ENCODE peak calls at places on chromosomes 3 and 15, in five cellular contexts. One of them, this sample, is unnamed.
A peak's percentile ranks its signal among the peaks of the same experiment; 100 is the strongest.

GRCh38 chr15:25652697-25653096 is 210.4 kb downstream of the ATP10A start:
- DNase-seq in GM23338: no peak
- DNase-seq in suprapubic skin: no peak
- DNase-seq in mammary epithelial cell: no peak
- DNase-seq in adrenal gland: no peak
- DNase-seq in this sample: no peak

GRCh38 chr3:14126017-14126902 is 1.4 kb downstream of the TMEM43 start:
- DNase-seq in suprapubic skin: no peak
- DNase-seq in mammary epithelial cell: no peak
- DNase-seq in adrenal gland: no peak
- DNase-seq in GM23338: no peak
- DNase-seq in this sample: no peak

GRCh38 chr3:71005797-71006321 is 577.7 kb downstream of the FOXP1 start:
- DNase-seq in suprapubic skin: no peak
- DNase-seq in GM23338: no peak
- DNase-seq in adrenal gland: no peak
- DNase-seq in mammary epithelial cell: no peak
- DNase-seq in this sample: no peak

GRCh38 chr15:94259863-94260262 is 28.5 kb downstream of the MCTP2 start:
- DNase-seq in mammary epithelial cell: no peak
- DNase-seq in adrenal gland: no peak
- DNase-seq in GM23338: no peak
- DNase-seq in suprapubic skin: no peak
- DNase-seq in this sample: no peak

GRCh38 chr3:138348950-138349739 is 766 bp downstream of the MRAS start:
- DNase-seq in suprapubic skin: peak; percentile 70
- DNase-seq in GM23338: peak; percentile 62
- DNase-seq in adrenal gland: peak; percentile 40
- DNase-seq in mammary epithelial cell: no peak
- DNase-seq in this sample: no peak

GRCh38 chr3:71308836-71309235 is 274.7 kb downstream of the FOXP1 start:
- DNase-seq in mammary epithelial cell: no peak
- DNase-seq in GM23338: no peak
- DNase-seq in adrenal gland: no peak
- DNase-seq in suprapubic skin: no peak
- DNase-seq in this sample: no peak

GRCh38 chr3:196757876-196758739 is 18.5 kb downstream of the PAK2 start:
- DNase-seq in suprapubic skin: no peak
- DNase-seq in adrenal gland: peak; percentile 29
- DNase-seq in GM23338: no peak
- DNase-seq in mammary epithelial cell: peak; percentile 56
- DNase-seq in this sample: no peak

GRCh38 chr15:101522621-101523559 is 33.4 kb upstream of the PCSK6 start:
- DNase-seq in mammary epithelial cell: no peak
- DNase-seq in GM23338: no peak
- DNase-seq in suprapubic skin: no peak
- DNase-seq in adrenal gland: no peak
- DNase-seq in this sample: no peak

GRCh38 chr15:25800761-25801515 is 62.2 kb downstream of the ATP10A start:
- DNase-seq in suprapubic skin: no peak
- DNase-seq in adrenal gland: no peak
- DNase-seq in mammary epithelial cell: no peak
- DNase-seq in GM23338: no peak
- DNase-seq in this sample: no peak

GRCh38 chr3:28905798-28906197 is 375.1 kb upstream of the RBMS3 start:
- DNase-seq in GM23338: no peak
- DNase-seq in suprapubic skin: no peak
- DNase-seq in mammary epithelial cell: no peak
- DNase-seq in adrenal gland: no peak
- DNase-seq in this sample: no peak

GRCh38 chr3:134453631-134454030 is 32.2 kb downstream of the ANAPC13 start:
- DNase-seq in mammary epithelial cell: no peak
- DNase-seq in GM23338: peak; percentile 89
- DNase-seq in adrenal gland: no peak
- DNase-seq in suprapubic skin: no peak
- DNase-seq in this sample: no peak

GRCh38 chr3:100002599-100003350 is 111.5 kb downstream of the FILIP1L start:
- DNase-seq in suprapubic skin: no peak
- DNase-seq in GM23338: no peak
- DNase-seq in mammary epithelial cell: peak; percentile 99
- DNase-seq in adrenal gland: peak; percentile 49
- DNase-seq in this sample: no peak

GRCh38 chr3:79651536-79652065 is 116.2 kb downstream of the ROBO1 start:
- DNase-seq in GM23338: peak; percentile 34
- DNase-seq in mammary epithelial cell: no peak
- DNase-seq in adrenal gland: no peak
- DNase-seq in suprapubic skin: no peak
- DNase-seq in this sample: peak; percentile 20

GRCh38 chr15:90620379-90621134 is 90.8 kb downstream of the CRTC3 start:
- DNase-seq in GM23338: no peak
- DNase-seq in mammary epithelial cell: no peak
- DNase-seq in adrenal gland: no peak
- DNase-seq in suprapubic skin: no peak
- DNase-seq in this sample: no peak

GRCh38 chr15:97521894-97522293 is 438.6 kb upstream of the ARRDC4 start:
- DNase-seq in adrenal gland: no peak
- DNase-seq in suprapubic skin: no peak
- DNase-seq in mammary epithelial cell: no peak
- DNase-seq in GM23338: no peak
- DNase-seq in this sample: no peak

GRCh38 chr3:125045194-125045593 is 10.6 kb downstream of the HEG1 start:
- DNase-seq in GM23338: no peak
- DNase-seq in adrenal gland: no peak
- DNase-seq in mammary epithelial cell: no peak
- DNase-seq in suprapubic skin: no peak
- DNase-seq in this sample: no peak

GRCh38 chr15:56356616-56357015 is 8.6 kb upstream of the TEX9 start:
- DNase-seq in adrenal gland: no peak
- DNase-seq in GM23338: no peak
- DNase-seq in mammary epithelial cell: peak; percentile 74
- DNase-seq in suprapubic skin: no peak
- DNase-seq in this sample: no peak

GRCh38 chr15:85010472-85011209 is 29.0 kb downstream of the PDE8A start:
- DNase-seq in GM23338: no peak
- DNase-seq in adrenal gland: no peak
- DNase-seq in mammary epithelial cell: no peak
- DNase-seq in suprapubic skin: no peak
- DNase-seq in this sample: no peak

GRCh38 chr3:105173972-105174371 is 192.7 kb upstream of the ALCAM start:
- DNase-seq in GM23338: no peak
- DNase-seq in adrenal gland: no peak
- DNase-seq in mammary epithelial cell: no peak
- DNase-seq in suprapubic skin: no peak
- DNase-seq in this sample: no peak

GRCh38 chr3:37590328-37591079 is 271.2 kb upstream of the CTDSPL start:
- DNase-seq in GM23338: no peak
- DNase-seq in adrenal gland: peak; percentile 35
- DNase-seq in suprapubic skin: peak; percentile 76
- DNase-seq in mammary epithelial cell: no peak
- DNase-seq in this sample: no peak

GRCh38 chr3:44468572-44469520 is 8.6 kb downstream of the ZNF445 start:
- DNase-seq in mammary epithelial cell: peak; percentile 85
- DNase-seq in suprapubic skin: no peak
- DNase-seq in GM23338: peak; percentile 60
- DNase-seq in adrenal gland: peak; percentile 34
- DNase-seq in this sample: no peak

GRCh38 chr3:161854232-161854771 is 357.7 kb downstream of the OTOL1 start:
- DNase-seq in mammary epithelial cell: peak; percentile 78
- DNase-seq in suprapubic skin: no peak
- DNase-seq in GM23338: peak; percentile 68
- DNase-seq in adrenal gland: no peak
- DNase-seq in this sample: no peak
- H3K27ac ChIP-seq in mammary epithelial cell: peak overlapping the region; percentile 36
- H3K27ac ChIP-seq in suprapubic skin: no peak overlapping the region
- H3K27ac ChIP-seq in GM23338: no peak overlapping the region
- H3K27ac ChIP-seq in adrenal gland: no peak overlapping the region
- H3K27ac ChIP-seq in this sample: no peak overlapping the region

DNA sequence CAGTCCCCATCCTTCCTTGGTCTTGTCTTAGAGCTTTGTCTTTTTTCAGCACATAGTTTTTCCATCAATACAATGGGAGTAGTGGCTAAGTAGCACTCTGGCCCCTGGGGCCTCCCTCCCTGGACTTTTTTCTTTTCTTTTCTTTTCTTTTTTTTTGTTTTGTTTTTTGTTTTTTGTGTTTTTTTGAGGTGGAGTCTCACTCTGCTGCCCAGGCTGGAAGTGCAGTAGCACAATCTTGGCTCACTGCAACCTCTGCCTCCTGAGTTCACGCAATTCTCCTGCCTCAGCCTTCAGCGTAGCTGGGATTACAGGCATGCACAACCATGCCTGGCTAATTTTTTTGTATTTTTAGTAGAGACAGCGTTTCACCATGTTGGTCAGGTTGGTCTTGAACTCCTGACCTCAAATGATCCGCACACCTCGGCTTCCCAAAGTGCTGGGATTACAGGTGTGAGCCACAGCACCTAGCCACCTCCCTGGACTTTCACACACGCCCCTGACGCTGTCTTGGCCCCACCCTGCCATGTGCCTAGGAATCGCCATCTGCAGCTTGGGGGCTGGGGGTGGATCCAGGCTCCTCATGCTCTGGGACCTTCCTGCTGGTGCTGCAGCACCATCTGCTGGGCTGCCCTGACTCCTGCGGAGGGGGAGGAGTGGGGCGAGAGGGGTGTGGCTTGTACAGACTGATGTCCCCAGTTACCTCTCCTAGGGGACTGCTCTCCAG is 2.8 kb downstream of the C15orf39 start:
- DNase-seq in adrenal gland: peak; percentile 97
- DNase-seq in mammary epithelial cell: peak; percentile 89
- DNase-seq in suprapubic skin: peak; percentile 96
- DNase-seq in GM23338: peak; percentile 97
- DNase-seq in this sample: peak; percentile 96
- H3K4me1 ChIP-seq in adrenal gland: peaks cover 42% of the 10 kb centered on the region
- H3K4me1 ChIP-seq in mammary epithelial cell: peaks cover 33% of the 10 kb centered on the region
- H3K4me1 ChIP-seq in suprapubic skin: peaks cover 67% of the 10 kb centered on the region
- H3K4me1 ChIP-seq in GM23338: peaks cover 38% of the 10 kb centered on the region
- H3K4me1 ChIP-seq in this sample: peaks cover 21% of the 10 kb centered on the region

GRCh38 chr3:52535411-52536111 is 844 bp upstream of the UQCC5 start:
- DNase-seq in adrenal gland: peak; percentile 17
- DNase-seq in suprapubic skin: no peak
- DNase-seq in GM23338: no peak
- DNase-seq in mammary epithelial cell: no peak
- DNase-seq in this sample: peak; percentile 51

GRCh38 chr3:52536112-52536368 is 365 bp upstream of the UQCC5 start:
- DNase-seq in mammary epithelial cell: no peak
- DNase-seq in adrenal gland: no peak
- DNase-seq in GM23338: no peak
- DNase-seq in suprapubic skin: no peak
- DNase-seq in this sample: no peak

GRCh38 chr3:52537165-52537635 is 795 bp downstream of the UQCC5 start:
- DNase-seq in suprapubic skin: no peak
- DNase-seq in adrenal gland: no peak
- DNase-seq in GM23338: no peak
- DNase-seq in mammary epithelial cell: no peak
- DNase-seq in this sample: no peak

GRCh38 chr3:52537726-52538421 is 1.5 kb downstream of the UQCC5 start:
- DNase-seq in GM23338: no peak
- DNase-seq in mammary epithelial cell: no peak
- DNase-seq in suprapubic skin: no peak
- DNase-seq in adrenal gland: peak; percentile 18
- DNase-seq in this sample: no peak

GRCh38 chr3:52536369-52537164 is at the start of gene UQCC5:
- DNase-seq in suprapubic skin: peak; percentile 98
- DNase-seq in mammary epithelial cell: peak; percentile 99
- DNase-seq in adrenal gland: peak; percentile 98
- DNase-seq in GM23338: peak; percentile 99
- DNase-seq in this sample: peak; percentile 99
- TF ChIP-seq CTCF in suprapubic skin: no peak
- TF ChIP-seq CTCF in mammary epithelial cell: no peak
- TF ChIP-seq CTCF in adrenal gland: no peak
- TF ChIP-seq CTCF in GM23338: no peak
- TF ChIP-seq CTCF in this sample: no peak

DNA sequence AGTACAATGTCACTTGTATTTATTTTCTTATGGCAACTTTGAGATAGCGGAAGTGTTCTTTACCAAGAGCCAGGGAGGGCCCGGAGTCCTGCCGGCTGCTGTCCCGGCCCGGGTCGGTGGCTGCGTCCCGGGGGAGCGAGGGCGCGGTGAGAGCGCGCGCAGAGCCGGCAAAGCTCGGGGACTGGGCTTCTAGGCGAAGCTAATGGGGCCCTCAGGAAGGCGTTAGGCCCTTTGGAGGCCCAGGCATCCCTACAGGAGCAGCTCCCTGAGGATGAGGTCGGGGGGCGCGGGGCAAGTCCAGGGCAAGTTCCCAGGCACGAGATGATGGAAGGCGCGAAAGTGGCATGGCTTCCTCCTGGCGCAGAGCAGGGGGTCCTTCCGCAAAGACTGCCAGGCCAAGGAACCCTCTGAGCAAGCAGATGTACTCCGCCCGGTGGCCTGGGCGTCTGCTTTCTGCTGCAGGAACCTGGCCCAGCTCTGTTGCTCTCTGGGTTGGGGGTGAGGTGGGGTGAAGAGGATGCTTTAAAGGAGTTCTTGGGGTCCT is 13.1 kb downstream of the NR2F2 start:
- DNase-seq in GM23338: peak; percentile 51
- DNase-seq in suprapubic skin: no peak
- DNase-seq in adrenal gland: no peak
- DNase-seq in mammary epithelial cell: no peak
- DNase-seq in this sample: no peak
- H3K27ac ChIP-seq in GM23338: no peak overlapping the region
- H3K27ac ChIP-seq in suprapubic skin: peak overlapping the region; percentile 90
- H3K27ac ChIP-seq in adrenal gland: peak overlapping the region; percentile 92
- H3K27ac ChIP-seq in mammary epithelial cell: no peak overlapping the region
- H3K27ac ChIP-seq in this sample: peak overlapping the region; percentile 88

DNA sequence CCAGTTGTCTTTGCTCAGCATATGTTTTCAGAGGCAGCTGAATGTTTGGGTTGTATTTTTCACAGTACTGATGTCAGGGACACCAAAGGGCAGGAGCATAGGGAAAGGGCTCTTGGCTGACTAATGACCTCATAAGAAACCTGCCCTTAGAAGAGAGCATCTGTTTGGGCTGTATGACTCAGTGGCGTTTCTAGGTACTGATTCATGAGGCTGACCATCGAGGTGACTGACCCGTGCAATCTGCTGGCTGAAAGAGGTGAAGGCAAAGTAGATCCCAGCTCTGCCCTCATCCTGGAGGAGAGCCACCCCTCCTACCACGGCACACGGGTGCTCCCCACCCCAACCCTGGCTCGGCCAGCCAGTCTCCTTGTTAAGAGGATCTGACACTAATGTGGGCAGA is 8.3 kb downstream of the LMCD1 start:
- DNase-seq in GM23338: no peak
- DNase-seq in suprapubic skin: no peak
- DNase-seq in adrenal gland: peak; percentile 81
- DNase-seq in mammary epithelial cell: peak; percentile 55
- DNase-seq in this sample: no peak
- H3K4me1 ChIP-seq in GM23338: no peaks in the 10 kb centered on the region
- H3K4me1 ChIP-seq in suprapubic skin: peaks cover 22% of the 10 kb centered on the region
- H3K4me1 ChIP-seq in adrenal gland: peaks cover 9% of the 10 kb centered on the region
- H3K4me1 ChIP-seq in mammary epithelial cell: no peaks in the 10 kb centered on the region
- H3K4me1 ChIP-seq in this sample: peaks cover 27% of the 10 kb centered on the region

This sample was measured in left lung.